ENCODE peak calls at places on chromosomes 2 and 18, in eight cellular contexts. K is AG08395, P is NCI-H1092, H is NCI-H510A treated with DMSO at 0.1 percent for 48 hours, E is body of pancreas, I is cardiac fibroblast, R is hypothalamus, F is LoVo. V is an unnamed sample.
A peak's percentile ranks its signal among the peaks of the same experiment; 100 is the strongest.

GRCh38 chr2:127024769-127025356 is 82.1 kb downstream of the BIN1 start:
- DNase-seq in R (no peak), I (no peak), P (peak; percentile 8), F (no peak), H (peak; percentile 68), K (peak; percentile 25), E (peak; percentile 47), V (peak; percentile 57)

GRCh38 chr2:228180126-228181097 is 1.1 kb downstream of the SPHKAP start:
- DNase-seq in K (no peak), P (peak; percentile 38), H (no peak), I (peak; percentile 15), F (no peak), R (no peak), E (no peak), V (peak; percentile 51)

GRCh38 chr2:188391354-188391753 is 99.7 kb downstream of the GULP1 start:
- DNase-seq in K (no peak), H (no peak), E (no peak), I (no peak), P (no peak), F (no peak), R (no peak), V (no peak)

GRCh38 chr2:42046819-42047487 is 868 bp upstream of the PKDCC start:
- DNase-seq in K (no peak), P (peak; percentile 15), H (peak; percentile 4), R (no peak), E (no peak), F (no peak), I (no peak), V (no peak)

GRCh38 chr2:153455856-153456255 is 22.7 kb downstream of the RPRM start:
- DNase-seq in K (no peak), I (no peak), P (no peak), E (no peak), F (no peak), R (no peak), H (no peak), V (no peak)

GRCh38 chr2:157786663-157787363 is 89.3 kb downstream of the ACVR1 start:
- DNase-seq in E (no peak), F (no peak), K (no peak), R (no peak), H (no peak), I (no peak), P (no peak), V (no peak)

GRCh38 chr18:24488824-24489493 is 28.5 kb downstream of the HRH4 start:
- DNase-seq in K (peak; percentile 58), F (peak; percentile 31), P (peak; percentile 21), R (no peak), I (peak; percentile 62), E (no peak), H (peak; percentile 32), V (peak; percentile 41)

GRCh38 chr2:241068942-241069810 is 32.9 kb downstream of the MTERF4 start:
- DNase-seq in E (no peak), K (no peak), H (no peak), I (no peak), R (no peak), F (no peak), P (no peak), V (no peak)

GRCh38 chr2:70541481-70542020 is 12.1 kb downstream of the TGFA start:
- DNase-seq in I (no peak), K (peak; percentile 78), R (no peak), H (no peak), F (no peak), P (no peak), E (no peak), V (peak; percentile 71)

GRCh38 chr2:164030623-164031022 is 294.8 kb upstream of the FIGN start:
- DNase-seq in H (no peak), I (no peak), F (no peak), K (no peak), E (no peak), R (no peak), P (no peak), V (no peak)

GRCh38 chr2:44731505-44731904 is 210.0 kb upstream of the SIX3 start:
- DNase-seq in H (no peak), R (no peak), F (no peak), I (no peak), P (no peak), K (no peak), E (no peak), V (no peak)

GRCh38 chr2:28423856-28424605 is 31.4 kb downstream of the FOSL2 start:
- DNase-seq in H (no peak), R (no peak), K (no peak), I (no peak), P (no peak), F (no peak), E (peak; percentile 22), V (peak; percentile 26)

GRCh38 chr2:65040414-65041261 is 15.6 kb upstream of the CEP68 start:
- DNase-seq in E (peak; percentile 92), R (peak; percentile 77), F (peak; percentile 85), P (peak; percentile 68), H (peak; percentile 86), I (peak; percentile 90), K (peak; percentile 91), V (peak; percentile 79)

GRCh38 chr18:24006731-24007308 is 7.7 kb upstream of the TTC39C start:
- DNase-seq in F (no peak), I (peak; percentile 19), H (no peak), P (no peak), R (no peak), E (no peak), K (no peak), V (no peak)

V was measured in EL.